ENCODE peak calls at places on chromosomes 6 and 20, in four cellular contexts. One of them, this sample, is unnamed.

GRCh38 chr6:168390746-168391400 is 50.1 kb upstream of the SMOC2 start:
- DNase-seq in fibroblast of pulmonary artery: no peak
- DNase-seq in GM06990: no peak
- DNase-seq in foreskin fibroblast: no peak
- DNase-seq in this sample: no peak

GRCh38 chr20:41086402-41087324 is 50.7 kb upstream of the PLCG1 start:
- DNase-seq in fibroblast of pulmonary artery: no peak
- DNase-seq in foreskin fibroblast: no peak
- DNase-seq in GM06990: no peak
- DNase-seq in this sample: no peak

GRCh38 chr20:51497542-51498467 is 44.7 kb downstream of the NFATC2 start:
- DNase-seq in fibroblast of pulmonary artery: peak
- DNase-seq in foreskin fibroblast: no peak
- DNase-seq in GM06990: peak
- DNase-seq in this sample: no peak

GRCh38 chr6:40538556-40538955 is 48.6 kb downstream of the LRFN2 start:
- DNase-seq in foreskin fibroblast: no peak
- DNase-seq in fibroblast of pulmonary artery: no peak
- DNase-seq in GM06990: no peak
- DNase-seq in this sample: no peak

GRCh38 chr20:35718972-35719635 is 19.9 kb downstream of the ROMO1 start:
- DNase-seq in GM06990: no peak
- DNase-seq in foreskin fibroblast: peak
- DNase-seq in fibroblast of pulmonary artery: no peak
- DNase-seq in this sample: no peak

GRCh38 chr20:2814587-2815051 is at the start of gene C20orf141:
- DNase-seq in GM06990: no peak
- DNase-seq in fibroblast of pulmonary artery: peak
- DNase-seq in foreskin fibroblast: peak
- DNase-seq in this sample: peak

GRCh38 chr6:2986722-2987196 is 12.9 kb upstream of the NQO2 start:
- DNase-seq in fibroblast of pulmonary artery: peak
- DNase-seq in GM06990: no peak
- DNase-seq in foreskin fibroblast: peak
- DNase-seq in this sample: peak

GRCh38 chr6:168307011-168307694 is 12.4 kb downstream of the DACT2 start:
- DNase-seq in foreskin fibroblast: no peak
- DNase-seq in fibroblast of pulmonary artery: no peak
- DNase-seq in GM06990: no peak
- DNase-seq in this sample: no peak

GRCh38 chr20:43375586-43375985 is 82.1 kb upstream of the SRSF6 start:
- DNase-seq in GM06990: no peak
- DNase-seq in fibroblast of pulmonary artery: peak
- DNase-seq in foreskin fibroblast: no peak
- DNase-seq in this sample: no peak

GRCh38 chr6:13099771-13100170 is 228.6 kb downstream of the TBC1D7 start:
- DNase-seq in fibroblast of pulmonary artery: no peak
- DNase-seq in foreskin fibroblast: no peak
- DNase-seq in GM06990: no peak
- DNase-seq in this sample: no peak

GRCh38 chr6:88177961-88178464 is 11.9 kb upstream of the CNR1 start:
- DNase-seq in fibroblast of pulmonary artery: peak
- DNase-seq in GM06990: peak
- DNase-seq in foreskin fibroblast: no peak
- DNase-seq in this sample: peak

GRCh38 chr6:41039060-41039998 is at the start of gene UNC5CL:
- DNase-seq in GM06990: no peak
- DNase-seq in fibroblast of pulmonary artery: peak
- DNase-seq in foreskin fibroblast: no peak
- DNase-seq in this sample: peak

GRCh38 chr20:23232679-23233308 is 117.8 kb upstream of the NXT1 start:
- DNase-seq in fibroblast of pulmonary artery: no peak
- DNase-seq in foreskin fibroblast: no peak
- DNase-seq in GM06990: no peak
- DNase-seq in this sample: no peak

GRCh38 chr20:42795399-42795798 is 394.3 kb downstream of the PTPRT start:
- DNase-seq in fibroblast of pulmonary artery: no peak
- DNase-seq in GM06990: no peak
- DNase-seq in foreskin fibroblast: no peak
- DNase-seq in this sample: no peak

GRCh38 chr6:2790588-2790987 is 25.4 kb downstream of the WRNIP1 start:
- DNase-seq in GM06990: no peak
- DNase-seq in fibroblast of pulmonary artery: peak
- DNase-seq in foreskin fibroblast: peak
- DNase-seq in this sample: peak

GRCh38 chr6:135600086-135600702 is 102.7 kb upstream of the AHI1 start:
- DNase-seq in fibroblast of pulmonary artery: no peak
- DNase-seq in GM06990: no peak
- DNase-seq in foreskin fibroblast: no peak
- DNase-seq in this sample: no peak

GRCh38 chr6:157045831-157046454 is 268.8 kb downstream of the ARID1B start:
- DNase-seq in fibroblast of pulmonary artery: peak
- DNase-seq in foreskin fibroblast: peak
- DNase-seq in GM06990: no peak
- DNase-seq in this sample: peak

GRCh38 chr6:33857301-33858052 is 53.7 kb upstream of the MLN start:
- DNase-seq in GM06990: no peak
- DNase-seq in foreskin fibroblast: no peak
- DNase-seq in fibroblast of pulmonary artery: no peak
- DNase-seq in this sample: no peak

GRCh38 chr20:20211274-20211987 is 156.5 kb upstream of the INSM1 start:
- DNase-seq in foreskin fibroblast: peak
- DNase-seq in GM06990: no peak
- DNase-seq in fibroblast of pulmonary artery: no peak
- DNase-seq in this sample: no peak

GRCh38 chr20:50654899-50655298 is 36.4 kb downstream of the RIPOR3 start:
- DNase-seq in GM06990: no peak
- DNase-seq in fibroblast of pulmonary artery: peak
- DNase-seq in foreskin fibroblast: no peak
- DNase-seq in this sample: no peak

GRCh38 chr6:89050155-89050554 is 30.4 kb upstream of the PNRC1 start:
- DNase-seq in GM06990: no peak
- DNase-seq in fibroblast of pulmonary artery: peak
- DNase-seq in foreskin fibroblast: peak
- DNase-seq in this sample: peak

GRCh38 chr6:91083226-91083625 is 496.4 kb upstream of the MAP3K7 start:
- DNase-seq in foreskin fibroblast: no peak
- DNase-seq in GM06990: no peak
- DNase-seq in fibroblast of pulmonary artery: no peak
- DNase-seq in this sample: no peak

GRCh38 chr6:130968486-130968885 is 94.6 kb downstream of the EPB41L2 start:
- DNase-seq in foreskin fibroblast: no peak
- DNase-seq in GM06990: no peak
- DNase-seq in fibroblast of pulmonary artery: no peak
- DNase-seq in this sample: no peak

GRCh38 chr20:63253438-63254236 is 626 bp downstream of the NKAIN4 start:
- DNase-seq in GM06990: no peak
- DNase-seq in fibroblast of pulmonary artery: no peak
- DNase-seq in foreskin fibroblast: no peak
- DNase-seq in this sample: peak

GRCh38 chr6:74603676-74604075 is 602.2 kb downstream of the COL12A1 start:
- DNase-seq in foreskin fibroblast: no peak
- DNase-seq in GM06990: no peak
- DNase-seq in fibroblast of pulmonary artery: no peak
- DNase-seq in this sample: no peak

GRCh38 chr6:22925920-22926587 is 356.7 kb downstream of the HDGFL1 start:
- DNase-seq in fibroblast of pulmonary artery: no peak
- DNase-seq in foreskin fibroblast: no peak
- DNase-seq in GM06990: no peak
- DNase-seq in this sample: peak

GRCh38 chr20:40892642-40893041 is 136.0 kb upstream of the TOP1 start:
- DNase-seq in GM06990: no peak
- DNase-seq in foreskin fibroblast: no peak
- DNase-seq in fibroblast of pulmonary artery: no peak
- DNase-seq in this sample: no peak

GRCh38 chr20:62808211-62808865 is 3.7 kb downstream of the OGFR start:
- DNase-seq in GM06990: peak
- DNase-seq in foreskin fibroblast: no peak
- DNase-seq in fibroblast of pulmonary artery: peak
- DNase-seq in this sample: peak

GRCh38 chr20:54140927-54141566 is 32.7 kb downstream of the CYP24A1 start:
- DNase-seq in fibroblast of pulmonary artery: peak
- DNase-seq in foreskin fibroblast: no peak
- DNase-seq in GM06990: no peak
- DNase-seq in this sample: peak

GRCh38 chr6:7719364-7719763 is 6.5 kb upstream of the BMP6 start:
- DNase-seq in fibroblast of pulmonary artery: no peak
- DNase-seq in foreskin fibroblast: no peak
- DNase-seq in GM06990: no peak
- DNase-seq in this sample: no peak

GRCh38 chr6:7720346-7720745 is 5.6 kb upstream of the BMP6 start:
- DNase-seq in GM06990: no peak
- DNase-seq in fibroblast of pulmonary artery: no peak
- DNase-seq in foreskin fibroblast: no peak
- DNase-seq in this sample: no peak

GRCh38 chr6:7723554-7723953 is 2.3 kb upstream of the BMP6 start:
- DNase-seq in GM06990: no peak
- DNase-seq in foreskin fibroblast: no peak
- DNase-seq in fibroblast of pulmonary artery: no peak
- DNase-seq in this sample: no peak

GRCh38 chr6:7723041-7723447 is 2.9 kb upstream of the BMP6 start:
- DNase-seq in fibroblast of pulmonary artery: peak
- DNase-seq in foreskin fibroblast: peak
- DNase-seq in GM06990: peak
- DNase-seq in this sample: peak

GRCh38 chr6:7721654-7722053 is 4.2 kb upstream of the BMP6 start:
- DNase-seq in GM06990: no peak
- DNase-seq in fibroblast of pulmonary artery: peak
- DNase-seq in foreskin fibroblast: no peak
- DNase-seq in this sample: peak
- TF ChIP-seq CTCF in GM06990: peak
- TF ChIP-seq CTCF in fibroblast of pulmonary artery: peak
- TF ChIP-seq CTCF in foreskin fibroblast: peak
- TF ChIP-seq CTCF in this sample: peak

DNA sequence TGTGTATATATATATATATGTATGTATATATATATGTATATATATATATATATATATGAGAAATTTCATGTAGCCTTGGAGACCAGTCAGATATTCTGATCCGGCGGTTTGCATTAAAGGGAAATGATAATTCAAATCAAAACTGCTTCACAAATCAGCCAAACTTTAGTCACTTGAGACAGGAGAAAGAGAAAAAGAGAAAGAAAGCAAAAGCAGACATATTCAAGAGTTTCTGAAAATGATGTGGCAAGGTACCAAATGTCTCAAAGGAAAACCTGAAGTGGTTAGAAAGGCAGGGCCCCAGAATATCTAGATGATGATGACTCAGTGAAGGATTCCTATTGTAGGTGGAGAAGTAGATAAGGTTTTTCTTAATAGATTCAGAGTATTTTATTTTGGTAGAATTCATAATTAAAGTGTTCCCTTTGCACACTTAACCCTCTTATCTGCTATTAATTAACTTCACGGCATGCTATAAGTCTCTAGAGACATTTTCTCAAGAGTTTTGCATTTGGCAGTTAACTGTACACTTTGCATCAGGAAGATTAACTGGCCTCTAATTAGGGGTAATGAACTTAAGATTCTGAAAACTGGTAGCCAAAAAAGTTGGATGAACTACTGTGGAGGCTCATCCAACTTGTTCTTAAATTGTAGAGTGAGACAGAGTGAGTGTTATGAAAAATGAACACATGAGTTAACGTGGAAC is 50.1 kb upstream of the ASF1A start:
- DNase-seq in GM06990: peak
- DNase-seq in foreskin fibroblast: no peak
- DNase-seq in fibroblast of pulmonary artery: peak
- DNase-seq in this sample: no peak
- H3K4me3 ChIP-seq in GM06990: no peak
- H3K4me3 ChIP-seq in foreskin fibroblast: no peak
- H3K4me3 ChIP-seq in fibroblast of pulmonary artery: no peak
- H3K4me3 ChIP-seq in this sample: no peak

GRCh38 chr6:129700666-129701065 is 9.3 kb downstream of the ARHGAP18 start:
- DNase-seq in GM06990: no peak
- DNase-seq in foreskin fibroblast: no peak
- DNase-seq in fibroblast of pulmonary artery: no peak
- DNase-seq in this sample: no peak
- TF ChIP-seq CTCF in GM06990: no peak
- TF ChIP-seq CTCF in foreskin fibroblast: no peak
- TF ChIP-seq CTCF in fibroblast of pulmonary artery: no peak
- TF ChIP-seq CTCF in this sample: no peak

GRCh38 chr20:45372646-45373352 is 5.3 kb downstream of the TP53TG5 start:
- DNase-seq in GM06990: no peak
- DNase-seq in fibroblast of pulmonary artery: no peak
- DNase-seq in foreskin fibroblast: no peak
- DNase-seq in this sample: peak
- H3K4me3 ChIP-seq in GM06990: no peak
- H3K4me3 ChIP-seq in fibroblast of pulmonary artery: peak
- H3K4me3 ChIP-seq in foreskin fibroblast: no peak
- H3K4me3 ChIP-seq in this sample: no peak